ENCODE peak calls at places on chromosome 14, in nine cellular contexts. One of them, this sample, is unnamed.

GRCh38 chr14:95520346-95520745 is 3.9 kb upstream of the SYNE3 start:
- DNase-seq in ovary: no peak
- DNase-seq in sigmoid colon: no peak
- DNase-seq in neural progenitor cell: no peak
- DNase-seq in Panc1: no peak
- DNase-seq in K562: no peak
- DNase-seq in naive thymus-derived CD4-positive, alpha-beta T cell: no peak
- DNase-seq in CD4-positive, CD25-positive, alpha-beta regulatory T cell: no peak
- DNase-seq in upper lobe of right lung: no peak
- DNase-seq in this sample: no peak

GRCh38 chr14:91405241-91405721 is 12.3 kb downstream of the CCDC88C start:
- DNase-seq in ovary: no peak
- DNase-seq in Panc1: no peak
- DNase-seq in naive thymus-derived CD4-positive, alpha-beta T cell: peak; percentile 78
- DNase-seq in K562: no peak
- DNase-seq in upper lobe of right lung: no peak
- DNase-seq in CD4-positive, CD25-positive, alpha-beta regulatory T cell: peak; percentile 42
- DNase-seq in neural progenitor cell: no peak
- DNase-seq in sigmoid colon: no peak
- DNase-seq in this sample: no peak

GRCh38 chr14:61836184-61836583 is 74.0 kb downstream of the SNAPC1 start:
- DNase-seq in upper lobe of right lung: no peak
- DNase-seq in Panc1: no peak
- DNase-seq in CD4-positive, CD25-positive, alpha-beta regulatory T cell: no peak
- DNase-seq in K562: no peak
- DNase-seq in ovary: no peak
- DNase-seq in naive thymus-derived CD4-positive, alpha-beta T cell: no peak
- DNase-seq in sigmoid colon: no peak
- DNase-seq in neural progenitor cell: no peak
- DNase-seq in this sample: no peak

GRCh38 chr14:36221097-36221496 is 44.6 kb upstream of the PTCSC3 start:
- DNase-seq in naive thymus-derived CD4-positive, alpha-beta T cell: no peak
- DNase-seq in CD4-positive, CD25-positive, alpha-beta regulatory T cell: no peak
- DNase-seq in neural progenitor cell: peak; percentile 87
- DNase-seq in sigmoid colon: no peak
- DNase-seq in Panc1: no peak
- DNase-seq in upper lobe of right lung: no peak
- DNase-seq in ovary: no peak
- DNase-seq in K562: no peak
- DNase-seq in this sample: no peak

GRCh38 chr14:87869619-87870583 is 123.1 kb downstream of the GALC start:
- DNase-seq in K562: no peak
- DNase-seq in neural progenitor cell: no peak
- DNase-seq in upper lobe of right lung: no peak
- DNase-seq in Panc1: no peak
- DNase-seq in CD4-positive, CD25-positive, alpha-beta regulatory T cell: no peak
- DNase-seq in naive thymus-derived CD4-positive, alpha-beta T cell: no peak
- DNase-seq in sigmoid colon: no peak
- DNase-seq in ovary: no peak
- DNase-seq in this sample: no peak

GRCh38 chr14:39050389-39050788 is 52.6 kb downstream of the SEC23A start:
- DNase-seq in ovary: no peak
- DNase-seq in Panc1: no peak
- DNase-seq in neural progenitor cell: no peak
- DNase-seq in K562: no peak
- DNase-seq in upper lobe of right lung: no peak
- DNase-seq in sigmoid colon: no peak
- DNase-seq in naive thymus-derived CD4-positive, alpha-beta T cell: no peak
- DNase-seq in CD4-positive, CD25-positive, alpha-beta regulatory T cell: no peak
- DNase-seq in this sample: no peak

GRCh38 chr14:45181806-45182205 is 46.1 kb downstream of the FANCM start:
- DNase-seq in ovary: no peak
- DNase-seq in sigmoid colon: no peak
- DNase-seq in CD4-positive, CD25-positive, alpha-beta regulatory T cell: no peak
- DNase-seq in upper lobe of right lung: no peak
- DNase-seq in Panc1: no peak
- DNase-seq in naive thymus-derived CD4-positive, alpha-beta T cell: no peak
- DNase-seq in K562: no peak
- DNase-seq in neural progenitor cell: no peak
- DNase-seq in this sample: no peak

GRCh38 chr14:24315807-24316596 is 4.7 kb downstream of the LTB4R start:
- DNase-seq in naive thymus-derived CD4-positive, alpha-beta T cell: no peak
- DNase-seq in ovary: peak; percentile 75
- DNase-seq in Panc1: no peak
- DNase-seq in CD4-positive, CD25-positive, alpha-beta regulatory T cell: no peak
- DNase-seq in sigmoid colon: no peak
- DNase-seq in K562: peak; percentile 58
- DNase-seq in upper lobe of right lung: peak; percentile 75
- DNase-seq in neural progenitor cell: no peak
- DNase-seq in this sample: no peak

GRCh38 chr14:83842536-83842935 is 1687.4 kb upstream of the FLRT2 start:
- DNase-seq in sigmoid colon: no peak
- DNase-seq in naive thymus-derived CD4-positive, alpha-beta T cell: no peak
- DNase-seq in ovary: no peak
- DNase-seq in upper lobe of right lung: no peak
- DNase-seq in CD4-positive, CD25-positive, alpha-beta regulatory T cell: no peak
- DNase-seq in neural progenitor cell: no peak
- DNase-seq in K562: no peak
- DNase-seq in Panc1: no peak
- DNase-seq in this sample: no peak

DNA sequence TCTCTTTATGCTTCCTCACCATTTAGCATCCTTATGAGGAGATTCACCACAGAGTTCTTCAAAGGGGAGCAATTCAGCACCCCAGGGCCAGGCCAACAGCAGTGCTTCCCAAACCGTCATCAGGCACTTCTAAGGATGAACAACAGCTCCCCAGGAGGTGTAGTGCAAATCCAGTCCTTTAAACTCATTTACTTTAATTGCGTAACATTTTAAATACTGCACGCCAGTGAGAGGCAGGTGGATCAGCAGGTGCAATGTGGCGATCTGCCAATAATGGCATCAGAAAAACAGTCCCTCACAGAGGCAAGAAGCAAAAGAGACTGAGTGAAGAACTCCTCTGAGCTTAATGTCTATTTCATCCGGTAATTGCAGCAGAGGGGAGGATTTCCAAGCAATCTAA is 770.9 kb upstream of the FOXG1 start:
- DNase-seq in neural progenitor cell: peak; percentile 56
- DNase-seq in naive thymus-derived CD4-positive, alpha-beta T cell: no peak
- DNase-seq in sigmoid colon: no peak
- DNase-seq in K562: no peak
- DNase-seq in Panc1: no peak
- DNase-seq in ovary: no peak
- DNase-seq in CD4-positive, CD25-positive, alpha-beta regulatory T cell: no peak
- DNase-seq in upper lobe of right lung: no peak
- DNase-seq in this sample: no peak
- H3K9me3 ChIP-seq in neural progenitor cell: no peaks in the 10 kb centered on the region
- H3K9me3 ChIP-seq in naive thymus-derived CD4-positive, alpha-beta T cell: no peaks in the 10 kb centered on the region
- H3K9me3 ChIP-seq in sigmoid colon: no peaks in the 10 kb centered on the region
- H3K9me3 ChIP-seq in K562: no peaks in the 10 kb centered on the region
- H3K9me3 ChIP-seq in Panc1: no peaks in the 10 kb centered on the region
- H3K9me3 ChIP-seq in ovary: no peaks in the 10 kb centered on the region
- H3K9me3 ChIP-seq in CD4-positive, CD25-positive, alpha-beta regulatory T cell: peaks cover 2% of the 10 kb centered on the region
- H3K9me3 ChIP-seq in upper lobe of right lung: no peaks in the 10 kb centered on the region
- H3K9me3 ChIP-seq in this sample: no peaks in the 10 kb centered on the region

DNA sequence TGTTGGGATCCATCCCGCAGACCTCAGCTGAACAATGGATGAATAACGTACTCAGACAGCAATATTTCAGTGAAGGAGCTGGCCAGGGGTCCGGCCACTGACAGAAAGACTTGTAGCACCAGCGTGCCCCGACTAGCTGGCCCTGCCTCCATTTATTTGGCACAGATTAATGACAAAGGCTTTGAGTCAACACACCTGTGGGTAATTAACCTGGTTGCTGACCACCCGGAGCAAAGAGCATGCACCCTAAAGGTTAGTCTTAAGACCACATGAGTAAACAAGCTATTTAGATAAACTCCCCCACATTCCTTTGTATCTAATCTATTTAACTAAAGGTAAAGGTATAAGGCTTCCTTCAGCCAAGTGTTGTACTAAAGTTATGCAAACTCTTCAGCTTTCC is 868.6 kb downstream of the LRFN5 start:
- DNase-seq in sigmoid colon: no peak
- DNase-seq in ovary: no peak
- DNase-seq in Panc1: no peak
- DNase-seq in upper lobe of right lung: no peak
- DNase-seq in K562: no peak
- DNase-seq in CD4-positive, CD25-positive, alpha-beta regulatory T cell: no peak
- DNase-seq in naive thymus-derived CD4-positive, alpha-beta T cell: no peak
- DNase-seq in neural progenitor cell: peak; percentile 1
- DNase-seq in this sample: peak; percentile 37
- H3K27ac ChIP-seq in sigmoid colon: no peak overlapping the region
- H3K27ac ChIP-seq in ovary: no peak overlapping the region
- H3K27ac ChIP-seq in Panc1: no peak overlapping the region
- H3K27ac ChIP-seq in upper lobe of right lung: no peak overlapping the region
- H3K27ac ChIP-seq in K562: no peak overlapping the region
- H3K27ac ChIP-seq in CD4-positive, CD25-positive, alpha-beta regulatory T cell: no peak overlapping the region
- H3K27ac ChIP-seq in naive thymus-derived CD4-positive, alpha-beta T cell: no peak overlapping the region
- H3K27ac ChIP-seq in neural progenitor cell: no peak overlapping the region
- H3K27ac ChIP-seq in this sample: no peak overlapping the region

GRCh38 chr14:20515846-20516245 is 10.5 kb downstream of the RNASE10 start:
- DNase-seq in ovary: no peak
- DNase-seq in sigmoid colon: no peak
- DNase-seq in naive thymus-derived CD4-positive, alpha-beta T cell: no peak
- DNase-seq in Panc1: no peak
- DNase-seq in upper lobe of right lung: no peak
- DNase-seq in CD4-positive, CD25-positive, alpha-beta regulatory T cell: no peak
- DNase-seq in K562: no peak
- DNase-seq in neural progenitor cell: no peak
- DNase-seq in this sample: no peak

GRCh38 chr14:20522332-20522731 is 17.0 kb downstream of the RNASE10 start:
- DNase-seq in upper lobe of right lung: no peak
- DNase-seq in K562: no peak
- DNase-seq in ovary: no peak
- DNase-seq in Panc1: no peak
- DNase-seq in naive thymus-derived CD4-positive, alpha-beta T cell: no peak
- DNase-seq in sigmoid colon: no peak
- DNase-seq in CD4-positive, CD25-positive, alpha-beta regulatory T cell: no peak
- DNase-seq in neural progenitor cell: no peak
- DNase-seq in this sample: no peak

GRCh38 chr14:20512139-20512905 is 7.0 kb downstream of the RNASE10 start:
- DNase-seq in CD4-positive, CD25-positive, alpha-beta regulatory T cell: no peak
- DNase-seq in naive thymus-derived CD4-positive, alpha-beta T cell: no peak
- DNase-seq in ovary: no peak
- DNase-seq in neural progenitor cell: no peak
- DNase-seq in sigmoid colon: no peak
- DNase-seq in upper lobe of right lung: no peak
- DNase-seq in Panc1: no peak
- DNase-seq in K562: no peak
- DNase-seq in this sample: no peak

DNA sequence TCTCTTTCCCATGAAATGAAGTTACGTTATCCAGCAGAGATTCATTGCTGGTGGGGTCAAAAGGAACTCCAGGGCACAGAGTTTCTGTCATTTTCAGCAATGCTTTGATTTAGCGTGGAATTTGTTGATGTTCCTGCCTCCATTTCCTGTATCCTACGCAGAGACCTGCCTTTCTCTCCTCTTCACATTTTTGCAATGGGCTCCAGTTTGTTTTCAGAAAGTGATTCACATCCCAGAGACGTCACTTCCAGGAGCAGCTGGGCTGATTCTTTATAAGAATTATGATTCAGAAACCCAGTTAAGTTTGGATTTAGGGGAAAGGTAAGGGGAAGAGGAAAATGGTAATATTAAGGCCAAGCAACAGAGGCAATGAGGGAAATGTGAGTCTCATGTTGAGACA is 11.6 kb downstream of the RNASE10 start:
- DNase-seq in upper lobe of right lung: no peak
- DNase-seq in naive thymus-derived CD4-positive, alpha-beta T cell: no peak
- DNase-seq in sigmoid colon: no peak
- DNase-seq in K562: no peak
- DNase-seq in CD4-positive, CD25-positive, alpha-beta regulatory T cell: no peak
- DNase-seq in neural progenitor cell: no peak
- DNase-seq in Panc1: no peak
- DNase-seq in ovary: no peak
- DNase-seq in this sample: no peak
- H3K4me1 ChIP-seq in upper lobe of right lung: no peaks in the 10 kb centered on the region
- H3K4me1 ChIP-seq in naive thymus-derived CD4-positive, alpha-beta T cell: no peaks in the 10 kb centered on the region
- H3K4me1 ChIP-seq in sigmoid colon: no peaks in the 10 kb centered on the region
- H3K4me1 ChIP-seq in K562: peaks cover 6% of the 10 kb centered on the region
- H3K4me1 ChIP-seq in CD4-positive, CD25-positive, alpha-beta regulatory T cell: no peaks in the 10 kb centered on the region
- H3K4me1 ChIP-seq in neural progenitor cell: no peaks in the 10 kb centered on the region
- H3K4me1 ChIP-seq in Panc1: no peaks in the 10 kb centered on the region
- H3K4me1 ChIP-seq in ovary: no peaks in the 10 kb centered on the region
- H3K4me1 ChIP-seq in this sample: no peaks in the 10 kb centered on the region

DNA sequence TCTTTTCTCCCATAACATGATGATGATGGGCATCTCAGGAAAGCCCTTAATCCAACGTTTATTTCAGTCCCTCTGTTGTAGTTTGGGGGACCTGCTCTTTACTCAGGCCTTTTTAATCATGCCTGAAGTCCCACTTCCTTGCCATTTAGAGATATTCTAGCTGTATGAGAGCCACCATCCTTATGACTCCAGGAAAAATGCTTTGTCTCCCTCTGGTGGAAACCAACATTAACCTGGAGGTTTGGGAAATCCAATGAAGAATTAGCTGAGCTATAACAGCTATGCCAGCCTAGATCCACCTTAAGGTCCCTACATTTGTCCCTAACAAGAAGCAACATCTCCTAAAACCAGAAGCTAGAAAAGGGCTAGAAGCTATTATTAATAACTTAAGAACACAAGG is 1399.1 kb downstream of the LRFN5 start:
- DNase-seq in upper lobe of right lung: no peak
- DNase-seq in Panc1: no peak
- DNase-seq in naive thymus-derived CD4-positive, alpha-beta T cell: no peak
- DNase-seq in neural progenitor cell: no peak
- DNase-seq in K562: no peak
- DNase-seq in sigmoid colon: no peak
- DNase-seq in CD4-positive, CD25-positive, alpha-beta regulatory T cell: no peak
- DNase-seq in ovary: no peak
- DNase-seq in this sample: no peak
- H3K9me3 ChIP-seq in upper lobe of right lung: peaks cover 24% of the 10 kb centered on the region
- H3K9me3 ChIP-seq in Panc1: peaks cover 20% of the 10 kb centered on the region
- H3K9me3 ChIP-seq in naive thymus-derived CD4-positive, alpha-beta T cell: peaks cover 27% of the 10 kb centered on the region
- H3K9me3 ChIP-seq in neural progenitor cell: peaks cover 13% of the 10 kb centered on the region
- H3K9me3 ChIP-seq in K562: no peaks in the 10 kb centered on the region
- H3K9me3 ChIP-seq in sigmoid colon: peaks cover 4% of the 10 kb centered on the region
- H3K9me3 ChIP-seq in CD4-positive, CD25-positive, alpha-beta regulatory T cell: no peaks in the 10 kb centered on the region
- H3K9me3 ChIP-seq in ovary: no peaks in the 10 kb centered on the region
- H3K9me3 ChIP-seq in this sample: peaks cover 15% of the 10 kb centered on the region